ENCODE peak calls at places on chromosomes 12 and 14, in five cellular contexts. H is choroid plexus epithelial cell; D is CD8-positive, alpha-beta T cell; N is fibroblast of lung; B is mucosa of descending colon. I is an unnamed sample.

GRCh38 chr12:121110211-121110940 is 22.3 kb upstream of the P2RX7 start:
- DNase-seq in H (peak), D (peak), N (peak), B (peak), I (peak)

GRCh38 chr14:74675219-74675618 is 37.7 kb downstream of the AREL1 start:
- DNase-seq in H (no peak), D (no peak), N (no peak), B (no peak), I (no peak)

GRCh38 chr14:58639842-58640484 is 2.2 kb downstream of the DACT1 start:
- DNase-seq in H (peak), D (no peak), N (peak), B (no peak), I (no peak)

GRCh38 chr12:26471560-26471959 is 276.2 kb downstream of the SSPN start:
- DNase-seq in H (peak), D (no peak), N (peak), B (no peak), I (peak)

GRCh38 chr14:85415015-85415712 is 114.8 kb upstream of the FLRT2 start:
- DNase-seq in H (peak), D (no peak), N (peak), B (no peak), I (no peak)

GRCh38 chr12:121649819-121650353 is 19.6 kb downstream of the MORN3 start:
- DNase-seq in H (no peak), D (no peak), N (no peak), B (no peak), I (no peak)

GRCh38 chr12:76176935-76177334 is 92.5 kb upstream of the NAP1L1 start:
- DNase-seq in H (no peak), D (no peak), N (no peak), B (no peak), I (no peak)

GRCh38 chr14:34693228-34693939 is 21.0 kb downstream of the CFL2 start:
- DNase-seq in H (peak), D (no peak), N (no peak), B (peak), I (no peak)

GRCh38 chr12:6452908-6453630 is 1.2 kb downstream of the TAPBPL start:
- DNase-seq in H (no peak), D (no peak), N (no peak), B (peak), I (no peak)

GRCh38 chr14:94548999-94549985 is 11.9 kb upstream of the SERPINA4 start:
- DNase-seq in H (peak), D (peak), N (peak), B (peak), I (no peak)

GRCh38 chr12:67650528-67651379 is 2.2 kb downstream of the DYRK2 start:
- DNase-seq in H (no peak), D (no peak), N (no peak), B (no peak), I (no peak)

GRCh38 chr12:6336859-6337744 is 4.8 kb downstream of the TNFRSF1A start:
- DNase-seq in H (no peak), D (peak), N (no peak), B (peak), I (no peak)

GRCh38 chr12:54038760-54039414 is 6.0 kb downstream of the HOXC5 start:
- DNase-seq in H (no peak), D (no peak), N (no peak), B (no peak), I (no peak)

GRCh38 chr14:97878727-97879126 is 1081.5 kb downstream of the VRK1 start:
- DNase-seq in H (no peak), D (peak), N (no peak), B (no peak), I (no peak)

GRCh38 chr12:57489157-57489641 is 1.3 kb downstream of the MARS1 start:
- DNase-seq in H (peak), D (no peak), N (no peak), B (peak), I (no peak)

GRCh38 chr12:91533366-91533765 is 350.7 kb upstream of the DCN start:
- DNase-seq in H (no peak), D (no peak), N (no peak), B (no peak), I (no peak)

GRCh38 chr12:116113398-116114130 is 163.9 kb downstream of the MED13L start:
- DNase-seq in H (no peak), D (no peak), N (no peak), B (no peak), I (no peak)

DNA sequence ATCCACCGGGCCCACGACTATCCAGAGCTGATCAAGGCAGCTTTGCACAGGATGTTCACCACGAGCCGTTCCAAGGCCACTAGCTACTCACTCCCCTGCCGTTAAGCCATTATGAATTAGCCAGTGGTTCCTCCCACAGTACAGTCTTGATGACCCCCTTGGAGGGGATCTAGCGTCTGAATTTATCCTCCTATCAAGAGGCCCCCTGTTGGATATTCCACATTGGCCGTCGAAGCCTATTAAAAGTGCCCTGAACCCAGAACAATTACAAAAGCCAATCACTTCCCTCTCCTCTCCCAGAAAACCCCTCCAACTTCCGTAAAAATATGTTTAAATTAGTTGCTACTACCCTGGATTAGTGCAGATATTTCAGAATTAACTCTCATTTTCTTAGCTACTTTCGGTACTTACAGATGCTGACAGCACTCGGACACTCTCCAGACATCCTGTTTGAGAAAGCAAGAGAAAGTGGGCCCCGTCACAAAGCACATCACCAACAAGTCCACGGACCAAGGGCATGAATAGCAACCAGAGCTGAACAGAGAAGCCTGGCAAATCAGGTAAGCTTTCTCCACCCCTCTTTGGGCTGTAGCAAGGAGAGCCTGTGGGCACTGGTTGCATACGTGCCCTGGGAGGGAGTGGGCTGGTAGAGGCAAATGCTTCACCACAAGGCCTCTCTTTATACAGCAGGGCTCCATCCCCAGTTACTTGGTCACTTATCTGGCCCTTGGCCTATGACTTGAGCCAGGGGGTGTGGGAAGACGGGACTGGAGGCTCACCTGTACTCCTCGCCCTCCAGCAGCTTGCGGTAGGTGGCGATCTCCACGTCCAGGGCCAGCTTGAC is 5.3 kb downstream of the KRT3 start:
- DNase-seq in H (no peak), D (no peak), N (no peak), B (no peak), I (no peak)
- TF ChIP-seq CTCF in H (no peak), D (no peak), N (no peak), B (no peak), I (no peak)

GRCh38 chr14:53128303-53128702 is 24.8 kb downstream of the DDHD1 start:
- DNase-seq in H (no peak), D (no peak), N (no peak), B (no peak), I (no peak)

GRCh38 chr14:53126705-53127104 is 26.4 kb downstream of the DDHD1 start:
- DNase-seq in H (no peak), D (no peak), N (peak), B (no peak), I (no peak)

GRCh38 chr14:53127832-53128231 is 25.3 kb downstream of the DDHD1 start:
- DNase-seq in H (no peak), D (no peak), N (no peak), B (no peak), I (no peak)

GRCh38 chr14:53128706-53129105 is 24.4 kb downstream of the DDHD1 start:
- DNase-seq in H (no peak), D (no peak), N (no peak), B (no peak), I (no peak)

GRCh38 chr14:53127151-53127550 is 26.0 kb downstream of the DDHD1 start:
- DNase-seq in H (no peak), D (no peak), N (no peak), B (no peak), I (no peak)
- H3K4me3 ChIP-seq in H (no peak), D (no peak), N (no peak), B (no peak), I (no peak)

GRCh38 chr14:20836668-20837338 is 34.2 kb upstream of the RNASE1 start:
- DNase-seq in H (peak), D (no peak), N (peak), B (no peak), I (no peak)
- TF ChIP-seq CTCF in H (peak), D (no peak), N (peak), B (no peak), I (no peak)

GRCh38 chr14:104157303-104157928 is 19.0 kb downstream of the KIF26A start:
- DNase-seq in H (no peak), D (no peak), N (no peak), B (no peak), I (no peak)
- H3K4me3 ChIP-seq in H (no peak), D (no peak), N (no peak), B (no peak), I (no peak)

DNA sequence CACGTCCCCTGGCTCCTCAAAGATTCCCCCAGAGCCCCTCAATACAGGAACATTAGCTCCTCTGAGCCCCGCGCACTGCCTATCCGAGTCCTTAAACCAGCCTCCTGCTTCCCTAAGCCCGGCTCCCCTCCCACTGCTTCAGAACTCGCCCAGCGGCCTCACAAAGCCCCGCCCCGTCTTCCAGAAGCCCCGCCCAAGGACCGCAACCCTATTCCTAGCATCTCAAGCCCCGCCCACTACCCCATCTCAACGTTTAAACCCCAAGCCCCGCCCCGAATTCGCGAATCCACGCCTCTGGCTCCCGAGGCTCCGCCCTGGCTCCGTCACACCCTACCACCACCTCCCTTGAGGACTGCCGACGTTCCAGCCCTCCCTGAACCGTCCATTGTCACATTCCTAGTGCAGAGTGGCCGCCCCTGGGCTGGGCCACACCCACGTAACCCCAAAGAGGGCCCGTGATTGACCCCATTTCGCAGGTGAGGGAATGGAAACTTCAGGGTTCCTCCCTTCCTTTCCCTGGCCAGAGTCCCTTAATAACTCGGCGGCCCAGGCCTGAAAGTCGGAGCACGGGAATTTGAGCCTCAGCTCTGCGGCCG is 646 bp upstream of the CORO1C start:
- DNase-seq in H (peak), D (peak), N (peak), B (peak), I (peak)
- TF ChIP-seq CTCF in H (no peak), D (no peak), N (no peak), B (no peak), I (no peak)

GRCh38 chr14:91752956-91753355 is 21.1 kb upstream of the CATSPERB start:
- DNase-seq in H (no peak), D (no peak), N (no peak), B (no peak), I (no peak)
- H3K4me3 ChIP-seq in H (no peak), D (no peak), N (no peak), B (no peak), I (no peak)

GRCh38 chr14:69617796-69618195 is 6.4 kb downstream of the SUSD6 start:
- DNase-seq in H (no peak), D (no peak), N (no peak), B (no peak), I (no peak)

GRCh38 chr14:69613312-69614073 is 2.1 kb downstream of the SUSD6 start:
- DNase-seq in H (no peak), D (no peak), N (no peak), B (no peak), I (no peak)

GRCh38 chr14:69616408-69616773 is 5.0 kb downstream of the SUSD6 start:
- DNase-seq in H (no peak), D (no peak), N (no peak), B (no peak), I (no peak)

GRCh38 chr14:69614592-69614991 is 3.2 kb downstream of the SUSD6 start:
- DNase-seq in H (no peak), D (no peak), N (no peak), B (no peak), I (no peak)

GRCh38 chr14:69615471-69616407 is 4.3 kb downstream of the SUSD6 start:
- DNase-seq in H (peak), D (peak), N (peak), B (peak), I (peak)
- TF ChIP-seq CTCF in H (peak), D (no peak), N (no peak), B (no peak), I (no peak)

GRCh38 chr12:14273911-14274306 is 91.6 kb upstream of the ATF7IP start:
- DNase-seq in H (no peak), D (no peak), N (no peak), B (no peak), I (no peak)
- H3K4me3 ChIP-seq in H (no peak), D (no peak), N (no peak), B (no peak), I (no peak)

GRCh38 chr14:33408291-33408690 is 469.6 kb downstream of the NPAS3 start:
- DNase-seq in H (no peak), D (no peak), N (no peak), B (no peak), I (no peak)

GRCh38 chr14:33404054-33404453 is 465.4 kb downstream of the NPAS3 start:
- DNase-seq in H (peak), D (no peak), N (peak), B (no peak), I (no peak)

GRCh38 chr14:33404964-33405574 is 466.4 kb downstream of the NPAS3 start:
- DNase-seq in H (no peak), D (no peak), N (no peak), B (no peak), I (no peak)

GRCh38 chr14:33402604-33403003 is 463.9 kb downstream of the NPAS3 start:
- DNase-seq in H (no peak), D (no peak), N (no peak), B (no peak), I (no peak)

DNA sequence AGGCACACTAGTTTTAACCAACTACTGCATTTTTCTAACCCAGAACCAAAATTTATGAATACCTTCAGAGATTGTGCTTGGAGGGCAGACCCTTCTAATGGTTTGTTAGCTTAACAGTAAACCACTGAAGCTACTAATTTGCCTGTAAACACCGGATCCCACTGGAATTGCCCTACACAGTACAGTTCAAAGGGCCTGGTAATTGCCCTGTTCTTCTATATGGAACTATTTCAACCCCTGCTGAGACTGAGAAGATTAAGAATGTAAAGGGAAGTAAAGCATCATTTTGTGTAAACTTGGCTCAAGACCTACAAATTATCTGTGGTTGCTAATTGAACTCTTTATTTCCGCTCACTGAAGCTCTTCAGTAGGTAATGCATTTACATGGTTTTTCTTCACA is 468.1 kb downstream of the NPAS3 start:
- DNase-seq in H (peak), D (no peak), N (no peak), B (no peak), I (no peak)
- TF ChIP-seq CTCF in H (no peak), D (no peak), N (no peak), B (no peak), I (no peak)

DNA sequence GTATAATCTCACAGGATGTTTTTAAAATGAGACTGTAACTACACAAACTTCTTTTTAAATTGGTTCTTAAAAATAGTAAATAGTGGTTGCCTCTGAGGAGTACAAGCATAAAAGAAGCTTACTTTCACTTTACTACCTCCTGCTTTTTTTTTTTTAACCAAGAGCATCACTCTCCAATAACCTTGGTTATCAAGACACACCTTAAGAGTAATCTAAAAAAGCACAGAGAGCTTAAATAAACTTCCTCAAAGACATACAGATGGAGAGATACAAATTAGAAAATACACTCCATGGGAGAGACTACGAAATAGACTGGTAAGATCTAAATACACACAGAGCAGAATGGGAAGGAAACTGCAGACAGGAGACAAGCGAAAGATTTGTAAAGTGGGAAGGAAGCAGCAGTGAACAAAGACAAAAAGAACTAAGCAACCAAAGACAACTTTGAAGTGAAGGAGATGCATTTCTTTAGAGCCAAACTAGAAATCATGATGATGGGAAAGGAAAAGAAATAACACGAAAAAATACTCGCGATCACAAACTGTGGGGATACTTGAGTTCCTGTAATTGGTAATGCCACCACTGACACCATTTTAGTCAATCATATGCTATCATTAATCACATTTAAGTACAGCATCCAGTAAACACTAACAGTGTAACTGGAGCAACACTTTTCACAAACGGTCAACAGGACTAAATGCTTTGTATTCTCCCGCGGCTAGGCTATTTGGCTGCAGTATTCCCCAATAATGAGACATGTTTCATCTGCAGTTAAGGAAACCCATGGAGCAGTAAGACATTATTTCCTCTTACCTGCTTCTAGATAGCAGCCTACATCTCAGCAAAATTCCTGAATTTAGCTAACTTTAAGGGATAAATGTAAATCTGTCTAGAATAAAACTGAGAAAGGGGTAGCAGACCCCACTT is 8.2 kb downstream of the SINHCAF start:
- DNase-seq in H (peak), D (no peak), N (peak), B (no peak), I (no peak)
- H3K4me3 ChIP-seq in H (peak), D (peak), N (peak), B (no peak), I (peak)

I was measured in GM12864.